ENCODE peak calls at places on chromosomes 7 and 10, in eight cellular contexts. F is AG04450; H is bronchial epithelial cell; N is CD8-positive, alpha-beta T cell; V is mammary epithelial cell; L is GM06990; P is prostate gland; J is MM.1S. T is an unnamed sample.
A peak's percentile ranks its signal among the peaks of the same experiment; 100 is the strongest.

GRCh38 chr7:157278167-157278790 is 58.5 kb upstream of the DNAJB6 start:
- DNase-seq in V (no peak), N (no peak), H (no peak), P (no peak), J (no peak), L (no peak), F (no peak), T (no peak)

GRCh38 chr7:100122568-100122967 is 3.1 kb downstream of the CNPY4 start:
- DNase-seq in F (no peak), P (no peak), V (no peak), H (no peak), N (no peak), L (no peak), J (no peak), T (no peak)

GRCh38 chr7:55288070-55288824 is 76.9 kb upstream of the LANCL2 start:
- DNase-seq in P (no peak), V (no peak), L (no peak), J (no peak), H (no peak), N (no peak), F (no peak), T (no peak)

GRCh38 chr7:107628461-107629064 is 32.1 kb upstream of the SLC26A4 start:
- DNase-seq in N (no peak), J (no peak), H (no peak), V (no peak), L (no peak), P (no peak), F (no peak), T (no peak)

GRCh38 chr10:11146402-11147171 is 128.9 kb downstream of the CELF2 start:
- DNase-seq in P (no peak), J (no peak), V (no peak), L (no peak), N (no peak), F (no peak), H (no peak), T (no peak)

GRCh38 chr7:19920200-19920599 is 146.8 kb upstream of the TMEM196 start:
- DNase-seq in F (no peak), H (no peak), N (no peak), V (no peak), P (no peak), J (no peak), L (no peak), T (no peak)

GRCh38 chr10:31075434-31075833 is 43.8 kb upstream of the ZNF438 start:
- DNase-seq in P (no peak), F (peak; percentile 83), H (peak; percentile 96), N (no peak), V (peak; percentile 96), L (no peak), J (no peak), T (no peak)

GRCh38 chr7:152924826-152925411 is 165.4 kb downstream of the ACTR3B start:
- DNase-seq in F (no peak), L (no peak), V (no peak), H (no peak), J (no peak), N (no peak), P (no peak), T (no peak)

GRCh38 chr10:16520900-16521299 is 779 bp downstream of the C1QL3 start:
- DNase-seq in J (no peak), V (peak; percentile 13), P (peak; percentile 12), L (peak; percentile 63), H (no peak), N (no peak), F (no peak), T (no peak)

GRCh38 chr7:101956130-101956529 is 138.7 kb downstream of the CUX1 start:
- DNase-seq in V (no peak), P (no peak), H (no peak), N (no peak), J (no peak), L (no peak), F (no peak), T (no peak)

GRCh38 chr7:7912937-7913336 is 55.7 kb upstream of the GLCCI1 start:
- DNase-seq in H (no peak), N (no peak), P (no peak), L (no peak), V (no peak), F (no peak), J (no peak), T (no peak)

GRCh38 chr10:13759167-13759566 is 172.4 kb downstream of the PRPF18 start:
- DNase-seq in V (no peak), H (no peak), N (no peak), P (no peak), J (no peak), L (no peak), F (no peak), T (no peak)

GRCh38 chr10:31146496-31147219 is 115.0 kb upstream of the ZNF438 start:
- DNase-seq in F (peak; percentile 45), L (no peak), J (no peak), P (no peak), N (no peak), V (peak; percentile 72), H (peak; percentile 82), T (no peak)

GRCh38 chr10:34213193-34213804 is 601.8 kb downstream of the PARD3 start:
- DNase-seq in H (no peak), V (no peak), P (no peak), L (no peak), J (no peak), N (no peak), F (no peak), T (no peak)

GRCh38 chr7:1994931-1995330 is 237.8 kb downstream of the MAD1L1 start:
- DNase-seq in P (no peak), J (no peak), L (no peak), F (no peak), N (no peak), V (no peak), H (no peak), T (no peak)

GRCh38 chr7:105745681-105746330 is 130.6 kb downstream of the ATXN7L1 start:
- DNase-seq in H (no peak), L (no peak), V (no peak), F (no peak), P (no peak), J (no peak), N (no peak), T (no peak)

GRCh38 chr10:86393858-86394472 is 27.4 kb upstream of the GRID1 start:
- DNase-seq in L (no peak), V (no peak), F (no peak), N (no peak), J (no peak), H (no peak), P (no peak), T (no peak)

GRCh38 chr7:78359836-78360235 is 561.3 kb downstream of the PHTF2 start:
- DNase-seq in F (no peak), H (no peak), P (no peak), V (no peak), L (no peak), J (no peak), N (no peak), T (no peak)

GRCh38 chr7:88244287-88244686 is 24.4 kb upstream of the SRI start:
- DNase-seq in N (no peak), F (no peak), H (no peak), J (no peak), L (no peak), P (no peak), V (no peak), T (no peak)

GRCh38 chr7:116524609-116525297 is at the start of gene CAV1:
- DNase-seq in V (peak; percentile 98), F (peak; percentile 81), P (peak; percentile 75), H (peak; percentile 95), L (peak; percentile 48), J (peak; percentile 92), N (peak; percentile 13), T (no peak)

GRCh38 chr10:44902838-44903545 is 8.1 kb upstream of the TMEM72 start:
- DNase-seq in F (no peak), L (no peak), J (no peak), P (no peak), N (no peak), H (no peak), V (no peak), T (no peak)

GRCh38 chr10:86117051-86117450 is 249.5 kb downstream of the GRID1 start:
- DNase-seq in J (no peak), H (no peak), L (no peak), V (no peak), N (no peak), F (no peak), P (no peak), T (no peak)

GRCh38 chr7:314853-315252 is 24.9 kb downstream of the FOXL3 start:
- DNase-seq in V (no peak), J (no peak), H (no peak), N (no peak), F (no peak), L (no peak), P (no peak), T (no peak)

GRCh38 chr10:71632200-71632820 is 87.3 kb downstream of the C10orf105 start:
- DNase-seq in V (no peak), L (no peak), P (no peak), N (no peak), H (no peak), J (no peak), F (no peak), T (no peak)
- H3K4me3 ChIP-seq in V (no peak overlapping the region), L (no peak overlapping the region), P (no peak overlapping the region), N (no peak overlapping the region), H (no peak overlapping the region), J (no peak overlapping the region), F (no peak overlapping the region), T (no peak overlapping the region)

DNA sequence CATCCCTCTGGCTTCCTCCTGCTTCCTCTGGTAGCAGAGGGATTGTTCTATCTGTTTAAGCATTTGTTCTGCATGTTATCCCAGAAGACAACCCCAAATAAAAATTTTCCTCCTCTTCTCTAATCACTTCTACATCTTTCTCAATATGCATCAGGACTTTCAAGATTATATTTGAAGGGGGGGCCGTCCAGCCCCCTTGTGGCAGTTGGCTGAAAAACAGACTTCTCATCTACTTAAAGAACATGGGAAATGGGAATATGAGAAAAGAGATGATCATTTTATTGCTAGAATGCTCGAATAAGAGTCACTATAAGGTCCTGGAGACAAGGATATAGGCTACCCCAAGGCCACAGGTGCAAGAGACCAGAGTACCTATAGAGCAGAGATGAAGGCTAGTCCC is 466.0 kb downstream of the REEP3 start:
- DNase-seq in P (no peak), F (no peak), N (no peak), L (no peak), J (no peak), H (no peak), V (no peak), T (no peak)
- TF ChIP-seq CTCF in P (no peak), F (peak; percentile 7), N (no peak), L (peak; percentile 47), J (peak; percentile 10), H (no peak), V (no peak), T (no peak)

GRCh38 chr10:104349623-104350142 is 4.0 kb upstream of the CFAP58 start:
- DNase-seq in L (peak; percentile 41), N (no peak), V (peak; percentile 94), F (no peak), P (peak; percentile 55), H (peak; percentile 98), J (peak; percentile 39), T (no peak)
- H3K4me3 ChIP-seq in L (peak overlapping the region; percentile 19), N (no peak overlapping the region), V (no peak overlapping the region), F (peak overlapping the region; percentile 13), P (no peak overlapping the region), H (peak overlapping the region; percentile 2), J (peak overlapping the region; percentile 31), T (no peak overlapping the region)

DNA sequence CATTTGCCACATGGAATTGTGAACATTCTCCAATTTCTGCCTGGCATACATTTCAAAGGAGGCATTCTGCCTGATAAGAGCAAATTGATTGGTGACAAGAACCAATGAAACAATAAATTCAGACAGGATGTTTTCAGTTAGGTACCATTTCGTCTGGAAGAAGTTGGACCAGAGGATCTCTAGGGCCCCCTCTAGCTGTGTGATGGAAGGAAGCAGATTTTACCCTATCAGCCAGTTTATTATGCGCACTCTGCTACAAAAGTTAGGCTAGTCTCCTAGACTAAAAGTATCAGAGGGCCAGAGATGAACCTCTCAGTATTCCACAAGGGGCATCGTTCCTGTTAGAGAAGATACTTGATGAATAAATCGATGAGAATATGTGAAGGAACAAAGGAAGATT is 118.0 kb downstream of the BUB3 start:
- DNase-seq in N (no peak), P (no peak), F (no peak), H (no peak), J (no peak), V (no peak), L (no peak), T (no peak)
- TF ChIP-seq CTCF in N (peak; percentile 35), P (no peak), F (no peak), H (peak; percentile 16), J (no peak), V (peak; percentile 41), L (peak; percentile 16), T (peak; percentile 14)

T was measured in GM12864.